ENCODE peak calls at places on chromosomes 1 and 21, in four cellular contexts. S, U, K and R are unnamed samples.

GRCh38 chr1:6096243-6097116 is 50.8 kb downstream of the KCNAB2 start:
- DNase-seq in K (peak), U (no peak), S (no peak), R (peak)

GRCh38 chr1:167714851-167715652 is 6.7 kb upstream of the MPZL1 start:
- DNase-seq in S (peak), K (peak), U (peak), R (peak)

GRCh38 chr1:236854602-236854978 is 59.5 kb downstream of the MTR start:
- DNase-seq in K (no peak), U (no peak), S (no peak), R (no peak)

GRCh38 chr1:205610036-205610435 is 21.8 kb downstream of the ELK4 start:
- DNase-seq in S (peak), U (no peak), K (no peak), R (no peak)

GRCh38 chr1:203692565-203693470 is 66.2 kb downstream of the ATP2B4 start:
- DNase-seq in U (peak), K (peak), S (no peak), R (no peak)

GRCh38 chr1:19327301-19327700 is 15.2 kb downstream of the SLC66A1 start:
- DNase-seq in U (no peak), K (no peak), S (no peak), R (no peak)

GRCh38 chr1:110957798-110958197 is 5.9 kb downstream of the LRIF1 start:
- DNase-seq in U (no peak), S (no peak), K (no peak), R (no peak)

GRCh38 chr21:33071878-33072306 is 2.0 kb downstream of the OLIG1 start:
- DNase-seq in K (no peak), S (peak), U (no peak), R (no peak)

GRCh38 chr1:110390692-110391232 is at the start of gene SLC16A4:
- DNase-seq in K (no peak), U (no peak), S (peak), R (no peak)

GRCh38 chr1:64906447-64906846 is 59.9 kb downstream of the JAK1 start:
- DNase-seq in S (no peak), U (no peak), K (no peak), R (no peak)

GRCh38 chr1:76053021-76053420 is 21.5 kb upstream of the ST6GALNAC3 start:
- DNase-seq in U (no peak), S (peak), K (peak), R (no peak)

GRCh38 chr1:170711682-170712081 is 47.8 kb downstream of the PRRX1 start:
- DNase-seq in U (no peak), K (no peak), S (no peak), R (no peak)

GRCh38 chr1:7401814-7402547 is 369.1 kb upstream of the VAMP3 start:
- DNase-seq in U (peak), K (no peak), S (peak), R (peak)

GRCh38 chr1:97082160-97082848 is 360.7 kb downstream of the PTBP2 start:
- DNase-seq in S (no peak), U (no peak), K (no peak), R (no peak)

GRCh38 chr1:57362480-57362879 is 61.4 kb downstream of the DAB1 start:
- DNase-seq in U (no peak), K (no peak), S (no peak), R (no peak)

GRCh38 chr21:38853421-38853919 is 47.7 kb downstream of the ETS2 start:
- DNase-seq in S (no peak), K (no peak), U (peak), R (no peak)

GRCh38 chr1:117051224-117052064 is 8.7 kb upstream of the TTF2 start:
- DNase-seq in S (no peak), K (no peak), U (no peak), R (peak)

GRCh38 chr21:36700961-36701911 is 2.3 kb downstream of the SIM2 start:
- DNase-seq in S (peak), U (no peak), K (no peak), R (no peak)

GRCh38 chr1:117573386-117574040 is 32.3 kb upstream of the TENT5C start:
- DNase-seq in K (no peak), S (no peak), U (no peak), R (no peak)

DNA sequence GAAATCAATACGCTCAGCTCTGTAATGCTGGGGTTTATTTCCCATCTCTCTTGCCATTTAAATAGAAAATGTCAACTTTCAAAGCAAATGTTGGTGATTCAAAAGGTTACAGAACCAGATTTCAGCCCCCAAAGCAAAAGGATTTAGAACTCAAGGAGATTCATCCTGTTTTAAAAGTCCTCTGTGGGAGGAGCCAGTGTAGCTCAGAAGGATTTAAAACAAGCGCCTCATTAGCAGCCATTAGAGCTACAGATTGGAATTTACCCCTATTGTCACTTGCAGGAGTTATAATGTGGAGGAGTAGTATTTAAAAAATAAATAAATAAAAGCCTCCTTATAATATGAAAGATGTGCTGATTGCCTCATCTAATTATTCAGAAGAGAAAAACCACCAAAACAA is 107.8 kb downstream of the LAMC2 start:
- DNase-seq in U (no peak), K (no peak), S (peak), R (no peak)
- TF ChIP-seq POLR2AphosphoS5 in U (no peak), K (no peak), S (no peak), R (no peak)

DNA sequence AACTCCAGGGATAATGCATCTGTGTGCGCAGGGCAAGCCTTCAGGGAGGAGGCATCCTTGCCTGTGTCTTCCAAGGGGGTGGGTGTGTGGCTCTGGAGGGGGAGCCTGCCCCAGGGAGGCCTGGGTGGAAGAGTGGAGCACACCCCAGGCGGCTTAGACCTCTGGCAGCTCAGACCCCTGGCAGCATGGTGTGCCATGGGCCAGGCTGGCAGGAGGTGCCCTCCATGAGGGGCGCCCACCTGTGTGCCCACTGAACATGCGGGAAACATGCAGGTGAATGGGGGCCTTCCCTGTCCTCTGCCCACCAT is 1.1 kb upstream of the PANK4 start:
- DNase-seq in S (no peak), U (no peak), K (no peak), R (no peak)
- H3K4me3 ChIP-seq in S (no peak), U (no peak), K (no peak), R (no peak)

DNA sequence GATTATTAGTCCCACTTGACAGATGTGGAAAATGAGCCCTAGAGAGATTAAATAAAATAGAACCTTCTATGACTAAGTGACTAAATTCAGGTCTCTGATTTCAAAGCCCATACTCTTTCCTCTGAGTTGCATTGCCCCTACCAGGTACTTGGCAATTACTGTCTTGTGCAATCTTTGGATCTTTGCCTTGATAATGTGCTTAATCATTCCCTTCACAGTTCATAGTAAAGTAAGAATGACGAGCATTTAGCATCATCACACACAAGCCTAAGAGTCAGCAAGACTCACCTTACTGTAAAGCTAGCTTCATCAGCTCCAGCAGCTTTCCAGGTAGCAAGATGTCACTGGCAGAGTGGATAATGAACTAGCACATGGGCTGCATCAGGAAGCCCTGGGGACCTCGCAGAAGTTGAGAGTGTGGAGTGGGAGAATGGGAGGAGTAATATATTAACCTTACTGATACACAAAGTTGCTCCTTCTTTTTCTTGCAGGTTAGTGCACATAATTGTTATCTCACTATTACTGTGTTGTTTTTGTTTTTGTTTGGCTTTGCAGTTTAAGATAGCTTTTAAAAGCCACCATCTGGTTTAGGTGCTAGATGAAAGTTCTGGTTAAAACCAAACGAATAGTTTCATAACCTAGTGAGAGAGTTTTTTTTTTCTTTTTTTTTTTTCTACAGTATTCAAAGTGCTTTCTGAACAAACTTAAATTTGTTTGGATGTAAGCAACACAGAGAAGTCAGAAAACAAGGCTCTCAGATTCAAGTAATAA is 71.8 kb downstream of the PBX1 start:
- DNase-seq in S (no peak), U (no peak), K (no peak), R (no peak)
- TF ChIP-seq POLR2AphosphoS5 in S (no peak), U (no peak), K (no peak), R (no peak)

GRCh38 chr1:244896550-244896949 is 32.2 kb upstream of the HNRNPU start:
- DNase-seq in K (no peak), S (no peak), U (no peak), R (no peak)
- H3K4me3 ChIP-seq in K (no peak), S (no peak), U (no peak), R (no peak)

DNA sequence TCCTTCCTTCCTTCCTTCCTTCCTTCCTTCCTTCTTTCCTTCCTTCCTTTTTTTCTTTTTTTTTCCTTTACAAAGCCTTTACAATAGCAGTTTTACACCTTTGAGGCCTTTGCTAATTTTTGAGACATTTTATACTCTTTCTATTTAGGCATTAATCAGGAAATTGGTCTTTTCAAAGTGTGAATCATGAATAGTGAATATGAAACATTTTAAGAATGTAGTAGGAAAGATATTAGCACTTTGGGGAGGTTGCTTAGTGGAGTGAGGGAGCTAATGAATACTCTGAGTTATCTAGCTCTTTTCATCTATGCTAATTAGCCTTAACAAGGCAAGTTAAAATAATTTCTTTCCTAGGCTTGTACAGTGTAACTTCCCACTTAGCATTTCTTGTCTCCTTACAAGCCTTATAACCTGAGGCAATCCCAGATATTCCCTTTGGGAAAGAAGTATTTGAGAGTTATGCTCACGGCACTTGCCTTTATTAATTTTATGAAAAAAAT is 122.5 kb downstream of the NTNG1 start:
- DNase-seq in S (no peak), U (no peak), K (no peak), R (no peak)
- TF ChIP-seq POLR2AphosphoS5 in S (no peak), U (no peak), K (no peak), R (no peak)

DNA sequence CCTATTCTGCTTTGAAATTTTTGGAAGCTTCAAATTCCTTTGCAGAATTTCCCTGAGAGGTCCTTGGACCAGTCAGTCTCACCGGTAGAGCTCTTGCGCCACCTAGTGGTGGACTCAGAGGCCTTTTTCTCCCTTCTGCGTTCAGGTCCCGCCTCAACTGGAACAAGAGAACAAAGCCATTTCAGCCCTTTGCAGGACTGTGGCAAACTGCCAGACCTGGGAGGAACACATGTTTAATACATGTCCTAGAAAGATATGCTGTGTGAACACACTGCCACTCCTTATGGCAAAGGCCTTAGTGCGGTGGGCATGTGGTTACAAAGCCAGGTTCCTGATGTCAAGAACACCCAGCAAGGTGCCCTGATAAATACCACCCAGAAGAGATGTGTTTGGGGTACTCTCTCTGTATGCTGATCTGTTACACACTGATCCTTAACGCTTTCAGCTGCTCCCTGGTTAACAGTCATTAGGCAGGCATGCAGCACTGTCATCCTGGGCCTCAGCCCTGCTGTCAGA is 82.2 kb upstream of the SSX2IP start:
- DNase-seq in U (no peak), K (peak), S (peak), R (no peak)
- H3K4me3 ChIP-seq in U (no peak), K (no peak), S (no peak), R (no peak)

DNA sequence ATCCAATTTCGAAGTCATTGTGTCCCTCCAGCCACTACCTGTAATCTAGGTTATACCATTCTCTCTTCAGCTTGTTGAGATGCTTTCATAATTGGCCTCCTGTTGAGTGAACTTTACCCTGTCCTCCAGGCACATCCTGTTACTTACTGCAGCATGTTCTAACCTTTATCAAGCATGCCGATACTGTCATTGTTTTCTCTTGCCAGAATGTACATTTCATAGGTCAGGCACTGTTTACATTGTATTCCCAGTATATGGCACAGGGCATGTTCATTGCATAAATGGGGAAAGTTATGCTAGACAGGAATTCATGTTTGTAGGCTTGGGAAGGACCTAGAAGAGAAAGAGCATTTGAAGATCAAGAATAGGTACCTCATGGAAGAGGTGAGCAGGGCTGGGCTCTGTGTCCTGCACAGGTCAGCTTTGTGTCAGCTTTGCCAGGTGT is 10.2 kb downstream of the CXADR start:
- DNase-seq in S (no peak), U (no peak), K (no peak), R (no peak)
- TF ChIP-seq POLR2AphosphoS5 in S (no peak), U (no peak), K (no peak), R (no peak)